ENCODE peak calls at places on chromosomes 5 and 9, in five cellular contexts. P, O, V, E and M are unnamed samples.

GRCh38 chr5:1524799-1525623 is 1.3 kb upstream of the LPCAT1 start:
- DNase-seq in V (no peak), O (no peak), P (no peak), E (no peak), M (no peak)

GRCh38 chr9:120735415-120736126 is 21.3 kb upstream of the MEGF9 start:
- DNase-seq in V (no peak), O (no peak), P (no peak), E (peak), M (no peak)

GRCh38 chr5:116559239-116559638 is 15.4 kb downstream of the SEMA6A start:
- DNase-seq in P (no peak), E (no peak), V (no peak), O (no peak), M (no peak)

GRCh38 chr5:56951946-56952691 is at the start of gene MIER3:
- DNase-seq in P (peak), V (peak), E (peak), O (peak), M (peak)

GRCh38 chr9:3999706-4000105 is 300.2 kb downstream of the GLIS3 start:
- DNase-seq in V (no peak), E (no peak), O (no peak), P (no peak), M (no peak)

GRCh38 chr5:135979510-135979909 is 24.7 kb upstream of the LECT2 start:
- DNase-seq in V (no peak), E (peak), P (no peak), O (no peak), M (no peak)

GRCh38 chr5:162067651-162068411 is at the start of gene GABRG2:
- DNase-seq in P (no peak), O (no peak), V (no peak), E (no peak), M (no peak)

GRCh38 chr9:35618325-35618727 is at the start of gene CD72:
- DNase-seq in E (no peak), O (no peak), P (no peak), V (no peak), M (no peak)

GRCh38 chr9:70093944-70094343 is 50.3 kb downstream of the MAMDC2 start:
- DNase-seq in O (no peak), P (no peak), E (no peak), V (no peak), M (no peak)

GRCh38 chr5:168529361-168530234 is 493 bp downstream of the FBLL1 start:
- DNase-seq in V (no peak), P (no peak), E (no peak), O (no peak), M (no peak)

GRCh38 chr5:131845828-131846227 is 49.0 kb upstream of the FNIP1 start:
- DNase-seq in V (no peak), E (no peak), P (no peak), O (no peak), M (no peak)

GRCh38 chr5:107218457-107219193 is 452.1 kb downstream of the EFNA5 start:
- DNase-seq in O (no peak), P (no peak), E (peak), V (no peak), M (no peak)

GRCh38 chr5:130545291-130545690 is 619.8 kb downstream of the HINT1 start:
- DNase-seq in O (no peak), P (no peak), V (no peak), E (no peak), M (no peak)

GRCh38 chr5:157198277-157199058 is 17.8 kb downstream of the ITK start:
- DNase-seq in P (no peak), O (peak), V (no peak), E (no peak), M (peak)

GRCh38 chr5:154829589-154830218 is 20.7 kb downstream of the FAXDC2 start:
- DNase-seq in P (no peak), E (no peak), O (no peak), V (peak), M (no peak)

GRCh38 chr9:97632406-97632991 is 669 bp downstream of the TSTD2 start:
- DNase-seq in O (peak), E (peak), V (no peak), P (no peak), M (peak)

GRCh38 chr9:2477755-2478154 is 143.8 kb upstream of the VLDLR start:
- DNase-seq in P (no peak), O (no peak), V (no peak), E (no peak), M (no peak)

GRCh38 chr9:113484258-113484730 is 20.8 kb downstream of the RGS3 start:
- DNase-seq in P (no peak), E (no peak), O (no peak), V (no peak), M (no peak)

GRCh38 chr5:58215364-58215763 is 244.5 kb downstream of the PLK2 start:
- DNase-seq in V (no peak), O (no peak), E (no peak), P (no peak), M (no peak)

GRCh38 chr5:172768098-172768572 is 2.9 kb downstream of the DUSP1 start:
- DNase-seq in E (no peak), O (no peak), V (no peak), P (no peak), M (no peak)

GRCh38 chr5:150723845-150724244 is 23.0 kb upstream of the RBM22 start:
- DNase-seq in O (no peak), P (no peak), E (no peak), V (no peak), M (no peak)

GRCh38 chr5:24899180-24899579 is 254.4 kb upstream of the CDH10 start:
- DNase-seq in V (no peak), O (no peak), E (no peak), P (no peak), M (no peak)

GRCh38 chr5:15787676-15788075 is 287.7 kb downstream of the FBXL7 start:
- DNase-seq in P (no peak), V (no peak), O (no peak), E (no peak), M (no peak)

GRCh38 chr5:154850255-154851062 is at the start of gene FAXDC2:
- DNase-seq in E (peak), O (no peak), P (no peak), V (no peak), M (no peak)

GRCh38 chr5:10839118-10839517 is 78.1 kb upstream of the DAP start:
- DNase-seq in O (no peak), P (no peak), V (no peak), E (no peak), M (no peak)

GRCh38 chr9:806285-807156 is 35.0 kb upstream of the DMRT1 start:
- DNase-seq in E (no peak), O (peak), V (no peak), P (no peak), M (no peak)

GRCh38 chr5:102931085-102931484 is 176.0 kb downstream of the PAM start:
- DNase-seq in V (no peak), P (no peak), E (no peak), O (no peak), M (no peak)

GRCh38 chr5:92775711-92776615 is 805.1 kb downstream of the NR2F1-AS1 start:
- DNase-seq in V (no peak), O (no peak), E (no peak), P (no peak), M (no peak)

GRCh38 chr9:127356906-127357305 is 40.1 kb upstream of the SLC2A8 start:
- DNase-seq in V (no peak), O (no peak), E (no peak), P (no peak), M (no peak)

GRCh38 chr5:83397658-83398057 is 73.9 kb upstream of the VCAN start:
- DNase-seq in P (no peak), E (no peak), O (no peak), V (no peak), M (no peak)

GRCh38 chr9:134641173-134641985 is at the start of gene COL5A1:
- DNase-seq in P (no peak), V (peak), E (peak), O (peak), M (peak)

GRCh38 chr9:12818431-12819000 is 43.7 kb downstream of the LURAP1L start:
- DNase-seq in P (no peak), V (no peak), O (no peak), E (no peak), M (no peak)

GRCh38 chr5:43193171-43193951 is 1.3 kb downstream of the NIM1K start:
- DNase-seq in O (peak), V (no peak), E (peak), P (peak), M (no peak)

GRCh38 chr9:105089874-105090273 is 154.6 kb upstream of the SLC44A1 start:
- DNase-seq in O (no peak), E (no peak), P (no peak), V (no peak), M (no peak)

GRCh38 chr9:134554750-134555655 is 86.6 kb upstream of the COL5A1 start:
- DNase-seq in V (no peak), O (no peak), P (peak), E (no peak), M (no peak)

GRCh38 chr5:159170021-159170420 is 39.3 kb downstream of the RNF145 start:
- DNase-seq in V (no peak), E (no peak), O (no peak), P (no peak), M (no peak)

GRCh38 chr5:166532821-166533220 is 1758.6 kb upstream of the WWC1 start:
- DNase-seq in E (no peak), O (no peak), V (no peak), P (no peak), M (no peak)

GRCh38 chr9:86352440-86353106 is 1.6 kb downstream of the TUT7 start:
- DNase-seq in V (no peak), O (no peak), P (no peak), E (no peak), M (no peak)

GRCh38 chr9:4259489-4259888 is 40.4 kb downstream of the GLIS3 start:
- DNase-seq in P (no peak), E (no peak), V (no peak), O (no peak), M (no peak)

GRCh38 chr5:132098621-132099020 is 25.0 kb downstream of the CSF2 start:
- DNase-seq in O (no peak), E (no peak), P (no peak), V (no peak), M (no peak)